ENCODE peak calls at places on chromosomes 6 and 20, in eight cellular contexts. X is occipital lobe, U is non-pigmented ciliary epithelial cell, M is GM10248, T is left colon, D is T-helper 2 cell, F is NCI-H1694 treated with DMSO at 0.1 percent for 48 hours, O is mesothelial cell of epicardium. N is an unnamed sample.

GRCh38 chr20:15475483-15475882 is 1097.8 kb downstream of the KIF16B start:
- DNase-seq in T (peak; percentile 27), X (no peak), M (no peak), O (no peak), F (peak; percentile 22), U (no peak), D (no peak), N (no peak)

GRCh38 chr6:100633096-100633766 is 168.5 kb upstream of the SIM1 start:
- DNase-seq in O (no peak), U (peak; percentile 81), X (no peak), F (no peak), D (no peak), T (no peak), M (no peak), N (no peak)

GRCh38 chr6:142438898-142439297 is 137.1 kb downstream of the ADGRG6 start:
- DNase-seq in X (no peak), O (no peak), T (no peak), U (no peak), M (no peak), F (no peak), D (no peak), N (no peak)

GRCh38 chr6:36595168-36595818 is 1.1 kb downstream of the SRSF3 start:
- DNase-seq in M (no peak), X (no peak), F (no peak), U (no peak), T (peak; percentile 60), D (peak; percentile 60), O (no peak), N (no peak)

GRCh38 chr20:41175201-41175651 is 37.9 kb downstream of the PLCG1 start:
- DNase-seq in U (no peak), M (no peak), D (no peak), T (no peak), F (no peak), O (peak; percentile 34), X (no peak), N (no peak)

GRCh38 chr20:3727333-3728035 is 5.0 kb upstream of the HSPA12B start:
- DNase-seq in F (no peak), O (no peak), D (no peak), T (no peak), X (peak; percentile 23), M (no peak), U (no peak), N (no peak)

GRCh38 chr20:8601542-8601912 is 467.4 kb upstream of the PLCB4 start:
- DNase-seq in D (peak; percentile 4), T (no peak), U (no peak), F (peak; percentile 6), M (peak; percentile 61), O (no peak), X (no peak), N (peak; percentile 57)

GRCh38 chr6:11429577-11429976 is 108.0 kb upstream of the TMEM170B start:
- DNase-seq in O (no peak), M (no peak), F (no peak), U (no peak), X (no peak), D (no peak), T (no peak), N (peak; percentile 21)

GRCh38 chr6:157068691-157069228 is 254.6 kb downstream of the TMEM242 start:
- DNase-seq in U (no peak), T (no peak), M (peak; percentile 70), F (no peak), D (peak; percentile 90), X (no peak), O (no peak), N (peak; percentile 64)

GRCh38 chr6:91087864-91088263 is 501.0 kb upstream of the MAP3K7 start:
- DNase-seq in U (no peak), M (no peak), X (no peak), D (no peak), F (no peak), O (no peak), T (no peak), N (no peak)

GRCh38 chr20:909641-910040 is 6.5 kb downstream of the ANGPT4 start:
- DNase-seq in U (no peak), T (no peak), F (no peak), O (no peak), D (no peak), M (no peak), X (no peak), N (no peak)

GRCh38 chr20:63703471-63703975 is 4.3 kb downstream of the ARFRP1 start:
- DNase-seq in X (no peak), F (no peak), T (no peak), D (no peak), M (no peak), O (no peak), U (no peak), N (no peak)

GRCh38 chr6:30647802-30648460 is 998 bp downstream of the C6orf136 start:
- DNase-seq in X (no peak), F (peak; percentile 35), U (no peak), M (no peak), D (no peak), T (peak; percentile 74), O (no peak), N (no peak)

GRCh38 chr6:33707771-33708170 is 3.7 kb downstream of the UQCC2 start:
- DNase-seq in X (no peak), U (no peak), O (no peak), F (no peak), T (no peak), M (no peak), D (no peak), N (no peak)

GRCh38 chr20:53853451-53853713 is 217.0 kb downstream of the BCAS1 start:
- DNase-seq in M (no peak), D (no peak), F (no peak), X (no peak), T (no peak), O (no peak), U (no peak), N (no peak)

GRCh38 chr20:59948828-59949720 is 8.9 kb downstream of the FAM217B start:
- DNase-seq in U (peak; percentile 20), O (no peak), X (no peak), F (no peak), D (peak; percentile 79), M (no peak), T (no peak), N (no peak)

GRCh38 chr20:57393321-57394086 is 2.3 kb downstream of the RBM38 start:
- DNase-seq in X (no peak), F (no peak), T (peak; percentile 39), U (no peak), O (no peak), M (no peak), D (no peak), N (no peak)

GRCh38 chr6:75926293-75927168 is 145.9 kb downstream of the IMPG1 start:
- DNase-seq in M (no peak), F (no peak), D (no peak), O (no peak), T (no peak), X (no peak), U (no peak), N (no peak)

GRCh38 chr20:44734938-44735337 is 10.7 kb upstream of the KCNK15 start:
- DNase-seq in X (no peak), F (no peak), M (no peak), U (no peak), O (no peak), D (no peak), T (no peak), N (no peak)

GRCh38 chr6:87897581-87898147 is 150.0 kb upstream of the SPACA1 start:
- DNase-seq in T (no peak), F (no peak), X (no peak), U (no peak), M (no peak), D (no peak), O (no peak), N (no peak)

GRCh38 chr6:104638841-104639290 is 220.9 kb downstream of the HACE1 start:
- DNase-seq in D (no peak), U (no peak), X (peak; percentile 4), T (no peak), M (no peak), F (no peak), O (no peak), N (no peak)

GRCh38 chr6:153135681-153136080 is 4.6 kb upstream of the RGS17 start:
- DNase-seq in T (no peak), F (no peak), M (no peak), D (peak; percentile 72), X (no peak), U (no peak), O (no peak), N (no peak)

GRCh38 chr6:130525378-130525777 is 159.6 kb downstream of the TMEM200A start:
- DNase-seq in T (no peak), U (no peak), X (no peak), O (no peak), M (no peak), D (no peak), F (no peak), N (peak; percentile 19)

GRCh38 chr20:32481311-32482103 is 103.6 kb downstream of the NOL4L start:
- DNase-seq in T (peak; percentile 48), M (no peak), F (no peak), X (no peak), O (no peak), D (no peak), U (no peak), N (no peak)

GRCh38 chr6:138468320-138469015 is 30.8 kb downstream of the NHSL1 start:
- DNase-seq in F (no peak), T (no peak), D (no peak), M (no peak), O (no peak), X (no peak), U (no peak), N (no peak)

GRCh38 chr6:79257381-79258205 is 23.1 kb upstream of the HMGN3 start:
- DNase-seq in T (no peak), U (no peak), F (no peak), O (no peak), X (no peak), D (no peak), M (no peak), N (no peak)

GRCh38 chr20:43187476-43188233 is 2.1 kb downstream of the PTPRT start:
- DNase-seq in M (peak; percentile 77), T (no peak), F (peak; percentile 1), X (peak; percentile 75), D (peak; percentile 44), U (peak; percentile 15), O (peak; percentile 91), N (peak; percentile 89)

GRCh38 chr6:35500782-35501181 is 3.9 kb upstream of the TEAD3 start:
- DNase-seq in D (no peak), M (no peak), F (no peak), X (no peak), U (no peak), O (no peak), T (no peak), N (no peak)

GRCh38 chr6:38045701-38046305 is 226.3 kb downstream of the ZFAND3 start:
- DNase-seq in D (no peak), T (no peak), O (no peak), F (no peak), X (no peak), U (no peak), M (no peak), N (no peak)

GRCh38 chr6:79702701-79703100 is 71.6 kb downstream of the SH3BGRL2 start:
- DNase-seq in D (peak; percentile 21), O (no peak), X (no peak), F (no peak), U (no peak), T (no peak), M (no peak), N (no peak)

GRCh38 chr6:22320750-22321149 is 23.9 kb upstream of the PRL start:
- DNase-seq in X (no peak), T (no peak), F (no peak), M (no peak), U (peak; percentile 94), O (no peak), D (no peak), N (no peak)

GRCh38 chr6:118327237-118327636 is 220.9 kb upstream of the PLN start:
- DNase-seq in M (no peak), D (no peak), U (no peak), X (no peak), O (no peak), F (no peak), T (no peak), N (no peak)

GRCh38 chr20:64051532-64052325 is 2.3 kb upstream of the SOX18 start:
- DNase-seq in X (no peak), F (no peak), O (no peak), M (no peak), T (no peak), U (no peak), D (no peak), N (no peak)

GRCh38 chr6:15734118-15734897 is 71.5 kb upstream of the DTNBP1 start:
- DNase-seq in X (no peak), T (no peak), U (no peak), O (no peak), F (no peak), D (peak; percentile 61), M (no peak), N (no peak)

N was measured in GM13977.